ENCODE peak calls at places on chromosomes 5 and 9, in nine cellular contexts. One of them, this sample, is unnamed.

GRCh38 chr5:139710370-139711066 is 62.4 kb downstream of the CXXC5 start:
- DNase-seq in osteoblast: peak; percentile 96
- DNase-seq in uterus: peak; percentile 50
- DNase-seq in spleen: peak; percentile 87
- DNase-seq in vagina: no peak
- DNase-seq in neuronal stem cell: peak; percentile 75
- DNase-seq in colonic mucosa: peak; percentile 47
- DNase-seq in Panc1: no peak
- DNase-seq in pancreas: peak; percentile 70
- DNase-seq in this sample: no peak

GRCh38 chr5:1360861-1361260 is 16.0 kb upstream of the CLPTM1L start:
- DNase-seq in osteoblast: peak; percentile 50
- DNase-seq in uterus: no peak
- DNase-seq in spleen: peak; percentile 59
- DNase-seq in vagina: no peak
- DNase-seq in neuronal stem cell: no peak
- DNase-seq in colonic mucosa: no peak
- DNase-seq in Panc1: no peak
- DNase-seq in pancreas: no peak
- DNase-seq in this sample: no peak

GRCh38 chr5:148060881-148061280 is 2.9 kb upstream of the SPINK5 start:
- DNase-seq in osteoblast: no peak
- DNase-seq in uterus: no peak
- DNase-seq in spleen: no peak
- DNase-seq in vagina: no peak
- DNase-seq in neuronal stem cell: no peak
- DNase-seq in colonic mucosa: no peak
- DNase-seq in Panc1: no peak
- DNase-seq in pancreas: no peak
- DNase-seq in this sample: no peak

GRCh38 chr5:141330299-141331080 is at the start of gene PCDHGA1:
- DNase-seq in osteoblast: peak; percentile 94
- DNase-seq in uterus: no peak
- DNase-seq in spleen: no peak
- DNase-seq in vagina: no peak
- DNase-seq in neuronal stem cell: no peak
- DNase-seq in colonic mucosa: no peak
- DNase-seq in Panc1: no peak
- DNase-seq in pancreas: no peak
- DNase-seq in this sample: no peak

GRCh38 chr5:73496984-73497457 is 1.2 kb upstream of the BTF3 start:
- DNase-seq in osteoblast: peak; percentile 88
- DNase-seq in uterus: no peak
- DNase-seq in spleen: no peak
- DNase-seq in vagina: no peak
- DNase-seq in neuronal stem cell: no peak
- DNase-seq in colonic mucosa: no peak
- DNase-seq in Panc1: peak; percentile 88
- DNase-seq in pancreas: no peak
- DNase-seq in this sample: no peak

GRCh38 chr5:92222449-92222848 is 839.3 kb upstream of the ARRDC3 start:
- DNase-seq in osteoblast: no peak
- DNase-seq in uterus: no peak
- DNase-seq in spleen: no peak
- DNase-seq in vagina: no peak
- DNase-seq in neuronal stem cell: no peak
- DNase-seq in colonic mucosa: no peak
- DNase-seq in Panc1: no peak
- DNase-seq in pancreas: no peak
- DNase-seq in this sample: no peak

GRCh38 chr9:79489241-79490000 is 82.3 kb upstream of the TLE4 start:
- DNase-seq in osteoblast: peak; percentile 76
- DNase-seq in uterus: no peak
- DNase-seq in spleen: no peak
- DNase-seq in vagina: no peak
- DNase-seq in neuronal stem cell: no peak
- DNase-seq in colonic mucosa: peak; percentile 21
- DNase-seq in Panc1: no peak
- DNase-seq in pancreas: no peak
- DNase-seq in this sample: no peak

GRCh38 chr5:177446184-177447065 is at the start of gene PRR7:
- DNase-seq in osteoblast: peak; percentile 100
- DNase-seq in uterus: no peak
- DNase-seq in spleen: peak; percentile 94
- DNase-seq in vagina: no peak
- DNase-seq in neuronal stem cell: peak; percentile 69
- DNase-seq in colonic mucosa: peak; percentile 53
- DNase-seq in Panc1: no peak
- DNase-seq in pancreas: peak; percentile 84
- DNase-seq in this sample: peak; percentile 35

GRCh38 chr9:72022846-72023245 is 37.6 kb downstream of the C9orf57 start:
- DNase-seq in osteoblast: peak; percentile 87
- DNase-seq in uterus: no peak
- DNase-seq in spleen: no peak
- DNase-seq in vagina: no peak
- DNase-seq in neuronal stem cell: no peak
- DNase-seq in colonic mucosa: no peak
- DNase-seq in Panc1: no peak
- DNase-seq in pancreas: no peak
- DNase-seq in this sample: no peak

GRCh38 chr5:168467755-168468280 is 18.5 kb upstream of the RARS1 start:
- DNase-seq in osteoblast: peak; percentile 31
- DNase-seq in uterus: no peak
- DNase-seq in spleen: peak; percentile 54
- DNase-seq in vagina: no peak
- DNase-seq in neuronal stem cell: no peak
- DNase-seq in colonic mucosa: no peak
- DNase-seq in Panc1: no peak
- DNase-seq in pancreas: no peak
- DNase-seq in this sample: no peak

GRCh38 chr9:4798281-4798680 is 5.5 kb downstream of the RCL1 start:
- DNase-seq in osteoblast: no peak
- DNase-seq in uterus: no peak
- DNase-seq in spleen: no peak
- DNase-seq in vagina: no peak
- DNase-seq in neuronal stem cell: no peak
- DNase-seq in colonic mucosa: no peak
- DNase-seq in Panc1: no peak
- DNase-seq in pancreas: no peak
- DNase-seq in this sample: no peak

GRCh38 chr9:38003230-38003629 is 65.8 kb downstream of the SHB start:
- DNase-seq in osteoblast: no peak
- DNase-seq in uterus: no peak
- DNase-seq in spleen: no peak
- DNase-seq in vagina: no peak
- DNase-seq in neuronal stem cell: no peak
- DNase-seq in colonic mucosa: no peak
- DNase-seq in Panc1: no peak
- DNase-seq in pancreas: no peak
- DNase-seq in this sample: no peak
- H3K4me1 ChIP-seq in osteoblast: peaks cover 36% of the 10 kb centered on the region
- H3K4me1 ChIP-seq in uterus: no peaks in the 10 kb centered on the region
- H3K4me1 ChIP-seq in spleen: peaks cover 8% of the 10 kb centered on the region
- H3K4me1 ChIP-seq in vagina: peaks cover 35% of the 10 kb centered on the region
- H3K4me1 ChIP-seq in neuronal stem cell: peaks cover 25% of the 10 kb centered on the region
- H3K4me1 ChIP-seq in colonic mucosa: no peaks in the 10 kb centered on the region
- H3K4me1 ChIP-seq in Panc1: peaks cover 56% of the 10 kb centered on the region
- H3K4me1 ChIP-seq in pancreas: no peaks in the 10 kb centered on the region
- H3K4me1 ChIP-seq in this sample: peaks cover 28% of the 10 kb centered on the region

GRCh38 chr5:175484322-175484721 is 6.0 kb downstream of the SFXN1 start:
- DNase-seq in osteoblast: no peak
- DNase-seq in uterus: no peak
- DNase-seq in spleen: peak; percentile 77
- DNase-seq in vagina: no peak
- DNase-seq in neuronal stem cell: no peak
- DNase-seq in colonic mucosa: no peak
- DNase-seq in Panc1: no peak
- DNase-seq in pancreas: no peak
- DNase-seq in this sample: no peak

GRCh38 chr5:175484824-175485223 is 6.5 kb downstream of the SFXN1 start:
- DNase-seq in osteoblast: no peak
- DNase-seq in uterus: no peak
- DNase-seq in spleen: no peak
- DNase-seq in vagina: no peak
- DNase-seq in neuronal stem cell: no peak
- DNase-seq in colonic mucosa: no peak
- DNase-seq in Panc1: no peak
- DNase-seq in pancreas: no peak
- DNase-seq in this sample: no peak

GRCh38 chr5:175487514-175488222 is 9.3 kb downstream of the SFXN1 start:
- DNase-seq in osteoblast: no peak
- DNase-seq in uterus: no peak
- DNase-seq in spleen: no peak
- DNase-seq in vagina: no peak
- DNase-seq in neuronal stem cell: no peak
- DNase-seq in colonic mucosa: no peak
- DNase-seq in Panc1: no peak
- DNase-seq in pancreas: no peak
- DNase-seq in this sample: no peak

GRCh38 chr5:175483337-175483736 is 5.0 kb downstream of the SFXN1 start:
- DNase-seq in osteoblast: no peak
- DNase-seq in uterus: no peak
- DNase-seq in spleen: no peak
- DNase-seq in vagina: no peak
- DNase-seq in neuronal stem cell: no peak
- DNase-seq in colonic mucosa: no peak
- DNase-seq in Panc1: no peak
- DNase-seq in pancreas: no peak
- DNase-seq in this sample: no peak

DNA sequence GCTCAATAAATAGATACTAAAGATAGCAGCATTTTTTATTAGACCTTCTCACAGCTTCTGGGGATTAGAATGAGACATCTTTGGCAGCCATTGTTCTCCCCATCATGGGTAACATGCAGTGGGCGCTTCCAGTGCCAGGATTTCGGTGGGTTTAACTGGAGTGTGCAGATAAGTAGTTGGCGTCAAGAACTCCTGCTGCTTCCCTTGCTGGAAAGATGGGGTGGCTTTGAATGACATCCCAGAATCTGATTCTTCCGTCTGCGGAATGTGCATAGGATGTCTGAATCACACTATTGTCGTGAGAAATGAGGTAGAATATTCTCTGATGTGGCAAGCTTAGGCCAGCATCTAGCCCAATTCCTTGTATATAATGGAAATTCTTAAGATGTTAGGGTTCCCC is 7.3 kb downstream of the SFXN1 start:
- DNase-seq in osteoblast: no peak
- DNase-seq in uterus: no peak
- DNase-seq in spleen: no peak
- DNase-seq in vagina: peak; percentile 28
- DNase-seq in neuronal stem cell: no peak
- DNase-seq in colonic mucosa: no peak
- DNase-seq in Panc1: no peak
- DNase-seq in pancreas: no peak
- DNase-seq in this sample: no peak
- H3K4me1 ChIP-seq in osteoblast: no peaks in the 10 kb centered on the region
- H3K4me1 ChIP-seq in uterus: no peaks in the 10 kb centered on the region
- H3K4me1 ChIP-seq in spleen: peaks cover 2% of the 10 kb centered on the region
- H3K4me1 ChIP-seq in vagina: peaks cover 15% of the 10 kb centered on the region
- H3K4me1 ChIP-seq in neuronal stem cell: no peaks in the 10 kb centered on the region
- H3K4me1 ChIP-seq in colonic mucosa: no peaks in the 10 kb centered on the region
- H3K4me1 ChIP-seq in Panc1: no peaks in the 10 kb centered on the region
- H3K4me1 ChIP-seq in pancreas: no peaks in the 10 kb centered on the region
- H3K4me1 ChIP-seq in this sample: peaks cover 5% of the 10 kb centered on the region

GRCh38 chr9:130662927-130663257 is 1.5 kb upstream of the PRDM12 start:
- DNase-seq in osteoblast: peak; percentile 84
- DNase-seq in uterus: no peak
- DNase-seq in spleen: no peak
- DNase-seq in vagina: no peak
- DNase-seq in neuronal stem cell: no peak
- DNase-seq in colonic mucosa: no peak
- DNase-seq in Panc1: no peak
- DNase-seq in pancreas: no peak
- DNase-seq in this sample: no peak
- H3K4me1 ChIP-seq in osteoblast: no peaks in the 10 kb centered on the region
- H3K4me1 ChIP-seq in uterus: no peaks in the 10 kb centered on the region
- H3K4me1 ChIP-seq in spleen: peaks cover 41% of the 10 kb centered on the region
- H3K4me1 ChIP-seq in vagina: peaks cover 76% of the 10 kb centered on the region
- H3K4me1 ChIP-seq in neuronal stem cell: peaks cover 7% of the 10 kb centered on the region
- H3K4me1 ChIP-seq in colonic mucosa: peaks cover 3% of the 10 kb centered on the region
- H3K4me1 ChIP-seq in Panc1: no peaks in the 10 kb centered on the region
- H3K4me1 ChIP-seq in pancreas: peaks cover 23% of the 10 kb centered on the region
- H3K4me1 ChIP-seq in this sample: peaks cover 28% of the 10 kb centered on the region

GRCh38 chr5:154758501-154758900 is 3.3 kb downstream of the LARP1 start:
- DNase-seq in osteoblast: no peak
- DNase-seq in uterus: no peak
- DNase-seq in spleen: no peak
- DNase-seq in vagina: no peak
- DNase-seq in neuronal stem cell: no peak
- DNase-seq in colonic mucosa: no peak
- DNase-seq in Panc1: no peak
- DNase-seq in pancreas: no peak
- DNase-seq in this sample: no peak
- H3K4me1 ChIP-seq in osteoblast: peaks cover 48% of the 10 kb centered on the region
- H3K4me1 ChIP-seq in uterus: no peaks in the 10 kb centered on the region
- H3K4me1 ChIP-seq in spleen: peaks cover 37% of the 10 kb centered on the region
- H3K4me1 ChIP-seq in vagina: peaks cover 73% of the 10 kb centered on the region
- H3K4me1 ChIP-seq in neuronal stem cell: peaks cover 9% of the 10 kb centered on the region
- H3K4me1 ChIP-seq in colonic mucosa: peaks cover 13% of the 10 kb centered on the region
- H3K4me1 ChIP-seq in Panc1: peaks cover 56% of the 10 kb centered on the region
- H3K4me1 ChIP-seq in pancreas: peaks cover 30% of the 10 kb centered on the region
- H3K4me1 ChIP-seq in this sample: peaks cover 12% of the 10 kb centered on the region

DNA sequence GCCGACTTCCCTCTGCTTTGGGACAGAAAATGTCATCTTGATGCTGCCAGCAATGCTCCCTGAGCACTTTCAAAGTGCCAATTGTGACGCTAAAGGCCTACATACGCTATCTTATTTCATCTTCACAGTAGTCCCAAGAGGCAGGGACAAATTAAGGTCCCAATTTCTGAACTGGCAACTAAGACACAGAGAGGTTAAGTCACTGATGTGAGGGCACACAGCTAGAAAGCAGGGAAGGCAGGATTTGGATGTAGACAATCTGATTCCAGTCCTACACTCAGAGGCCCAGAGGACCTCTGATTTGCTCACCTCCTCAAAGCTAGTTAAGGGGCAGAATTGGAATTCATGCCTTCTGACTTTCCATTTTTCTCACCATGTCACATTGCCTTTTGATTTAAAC is 249.2 kb upstream of the CLINT1 start:
- DNase-seq in osteoblast: no peak
- DNase-seq in uterus: no peak
- DNase-seq in spleen: no peak
- DNase-seq in vagina: no peak
- DNase-seq in neuronal stem cell: no peak
- DNase-seq in colonic mucosa: no peak
- DNase-seq in Panc1: no peak
- DNase-seq in pancreas: no peak
- DNase-seq in this sample: no peak
- H3K4me1 ChIP-seq in osteoblast: no peaks in the 10 kb centered on the region
- H3K4me1 ChIP-seq in uterus: no peaks in the 10 kb centered on the region
- H3K4me1 ChIP-seq in spleen: no peaks in the 10 kb centered on the region
- H3K4me1 ChIP-seq in vagina: no peaks in the 10 kb centered on the region
- H3K4me1 ChIP-seq in neuronal stem cell: no peaks in the 10 kb centered on the region
- H3K4me1 ChIP-seq in colonic mucosa: no peaks in the 10 kb centered on the region
- H3K4me1 ChIP-seq in Panc1: no peaks in the 10 kb centered on the region
- H3K4me1 ChIP-seq in pancreas: no peaks in the 10 kb centered on the region
- H3K4me1 ChIP-seq in this sample: no peaks in the 10 kb centered on the region

GRCh38 chr9:127561491-127562270 is 50.4 kb upstream of the STXBP1 start:
- DNase-seq in osteoblast: peak; percentile 99
- DNase-seq in uterus: peak; percentile 91
- DNase-seq in spleen: no peak
- DNase-seq in vagina: no peak
- DNase-seq in neuronal stem cell: no peak
- DNase-seq in colonic mucosa: peak; percentile 82
- DNase-seq in Panc1: peak; percentile 93
- DNase-seq in pancreas: peak; percentile 74
- DNase-seq in this sample: peak; percentile 93
- H3K4me1 ChIP-seq in osteoblast: peaks cover 96% of the 10 kb centered on the region
- H3K4me1 ChIP-seq in uterus: peaks cover 8% of the 10 kb centered on the region
- H3K4me1 ChIP-seq in spleen: peaks cover 20% of the 10 kb centered on the region
- H3K4me1 ChIP-seq in vagina: peaks cover 100% of the 10 kb centered on the region
- H3K4me1 ChIP-seq in neuronal stem cell: peaks cover 27% of the 10 kb centered on the region
- H3K4me1 ChIP-seq in colonic mucosa: peaks cover 48% of the 10 kb centered on the region
- H3K4me1 ChIP-seq in Panc1: peaks cover 85% of the 10 kb centered on the region
- H3K4me1 ChIP-seq in pancreas: peaks cover 61% of the 10 kb centered on the region
- H3K4me1 ChIP-seq in this sample: peaks cover 57% of the 10 kb centered on the region

This sample was measured in lung.